ENCODE peak calls at places on chromosomes 5 and 9, in four cellular contexts. W is stomach, M is SK-N-SH, X is ovary. L is an unnamed sample. For H3K4me1 and H3K36me3, the result is how much of the 10 kb centered on the place peaks cover.

GRCh38 chr9:113993838-113994540 is 84.1 kb downstream of the AMBP start:
- DNase-seq in M (peak), W (peak), X (peak), L (peak)

GRCh38 chr5:107630184-107630583 is 40.6 kb downstream of the EFNA5 start:
- DNase-seq in X (no peak), W (no peak), M (no peak), L (no peak)

GRCh38 chr5:132813599-132814440 is 718 bp downstream of the SOWAHA start:
- DNase-seq in X (no peak), M (peak), W (peak), L (no peak)

GRCh38 chr9:74872619-74873233 is 15.0 kb downstream of the TRPM6 start:
- DNase-seq in W (no peak), X (no peak), M (no peak), L (no peak)

GRCh38 chr5:122129332-122129731 is at the start of gene ZNF474:
- DNase-seq in M (no peak), W (no peak), X (peak), L (peak)

GRCh38 chr5:64977779-64978178 is 209.0 kb downstream of the CWC27 start:
- DNase-seq in W (no peak), X (no peak), M (no peak), L (no peak)

GRCh38 chr9:115170674-115171073 is 52.7 kb upstream of the TNC start:
- DNase-seq in X (no peak), W (no peak), M (no peak), L (no peak)

GRCh38 chr5:40292006-40292405 is 387.7 kb upstream of the PTGER4 start:
- DNase-seq in X (no peak), M (no peak), W (no peak), L (no peak)

GRCh38 chr9:125446581-125447094 is 185.0 kb downstream of the GAPVD1 start:
- DNase-seq in X (no peak), M (no peak), W (no peak), L (no peak)

GRCh38 chr5:142013734-142014495 is 1.1 kb upstream of the GNPDA1 start:
- DNase-seq in X (peak), M (no peak), W (no peak), L (no peak)

GRCh38 chr5:29040404-29040803 is 2002.0 kb upstream of the CDH9 start:
- DNase-seq in X (no peak), W (no peak), M (no peak), L (no peak)

GRCh38 chr5:161921781-161922180 is 73.9 kb downstream of the GABRA1 start:
- DNase-seq in W (no peak), M (no peak), X (no peak), L (no peak)

GRCh38 chr5:37492778-37493555 is 113.8 kb downstream of the WDR70 start:
- DNase-seq in W (no peak), X (no peak), M (no peak), L (no peak)

GRCh38 chr9:35423499-35423898 is 66.4 kb upstream of the RUSC2 start:
- DNase-seq in X (no peak), M (no peak), W (no peak), L (no peak)
- TF ChIP-seq EP300 in X (no peak), M (no peak), W (no peak), L (no peak)

GRCh38 chr9:124003636-124004349 is 7.8 kb upstream of the LHX2 start:
- DNase-seq in W (no peak), M (no peak), X (no peak), L (no peak)
- H3K4me1 ChIP-seq in W (under half), M (under half), X (under half), L (under half)

DNA sequence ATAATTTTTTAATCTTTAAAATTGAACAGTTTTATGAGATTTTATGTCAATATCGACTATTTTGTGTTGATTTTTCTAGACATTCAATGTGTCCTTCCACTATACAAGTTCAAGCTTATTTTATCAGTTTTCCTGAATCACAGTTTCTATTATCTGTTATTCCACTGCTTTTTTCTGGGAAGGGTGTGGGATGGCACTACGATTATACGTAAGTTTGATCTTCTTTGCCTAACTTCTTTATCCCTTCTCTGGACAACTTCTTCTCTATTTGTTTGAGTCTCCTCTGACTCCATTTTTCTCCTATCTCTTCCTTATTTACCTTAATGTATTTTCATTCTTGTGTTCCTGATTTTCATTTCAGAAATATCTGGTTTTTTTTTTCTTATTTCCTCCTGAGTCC is 24.5 kb downstream of the TBC1D9B start:
- DNase-seq in M (no peak), W (no peak), X (no peak), L (no peak)
- H3K36me3 ChIP-seq in M (half or more), W (half or more), X (under half), L (half or more)

DNA sequence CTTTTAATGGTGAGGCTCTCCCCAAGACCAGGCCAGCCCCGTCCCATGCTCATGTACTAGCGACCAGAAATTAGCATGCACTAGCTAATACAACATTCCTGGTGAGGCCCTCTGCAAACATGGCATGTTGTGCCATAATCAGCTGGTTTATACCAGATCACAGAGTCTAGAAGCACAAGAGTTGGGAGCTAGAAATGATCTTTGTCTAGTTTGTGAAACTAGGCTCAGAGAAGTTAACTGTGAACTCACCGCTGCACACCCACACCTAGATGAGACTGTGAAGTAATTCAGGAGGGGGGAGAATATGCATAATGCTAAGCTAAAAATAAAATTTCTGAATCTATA is 37.3 kb downstream of the MTMR12 start:
- DNase-seq in M (no peak), X (no peak), W (no peak), L (no peak)
- TF ChIP-seq EP300 in M (no peak), X (no peak), W (no peak), L (no peak)

DNA sequence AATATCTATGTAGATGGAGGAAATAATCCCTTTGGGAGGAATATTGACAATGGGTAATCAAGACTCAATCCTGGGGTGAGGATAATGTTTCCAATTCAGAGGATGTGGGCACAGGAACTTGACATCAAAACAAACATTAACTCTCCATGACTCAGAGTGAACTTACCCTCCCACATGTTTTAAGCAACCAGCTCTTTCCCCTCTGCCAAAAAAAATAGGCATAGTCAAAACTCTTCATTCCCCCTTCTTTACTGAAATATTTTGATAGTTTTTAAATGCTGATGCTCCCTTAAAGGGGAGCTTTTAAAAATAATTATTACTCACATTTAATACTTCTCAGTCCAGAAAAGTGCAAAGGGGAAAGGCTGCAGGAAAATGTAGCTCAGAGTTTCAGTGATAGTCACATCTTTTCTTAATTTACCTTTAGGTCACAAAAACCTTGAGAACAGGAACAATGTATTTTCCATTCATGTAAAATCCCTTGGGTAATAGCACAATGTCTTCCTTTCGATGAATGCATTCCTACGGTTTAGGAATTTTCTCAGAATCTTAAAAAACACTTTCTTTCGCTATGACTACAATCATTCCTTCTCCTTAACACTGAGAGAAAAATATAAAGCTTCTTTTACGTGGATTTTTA is 298.4 kb upstream of the GRAMD2B start:
- DNase-seq in X (no peak), W (no peak), M (no peak), L (no peak)
- H3K4me1 ChIP-seq in X (under half), W (under half), M (under half), L (under half)

GRCh38 chr5:177432143-177432904 is 5.8 kb downstream of the GRK6 start:
- DNase-seq in X (no peak), W (no peak), M (no peak), L (no peak)
- H3K36me3 ChIP-seq in X (under half), W (half or more), M (half or more), L (under half)